ENCODE peak calls at places on chromosome 15, in four cellular contexts. One of them, this sample, is unnamed.
A peak's percentile ranks its signal among the peaks of the same experiment; 100 is the strongest.

GRCh38 chr15:61994216-61994615 is 66.0 kb downstream of the VPS13C start:
- DNase-seq in PC-9: no peak
- DNase-seq in A673: no peak
- DNase-seq in fibroblast of lung: peak; percentile 11
- DNase-seq in this sample: peak; percentile 92

GRCh38 chr15:69154026-69154425 is 6.4 kb upstream of the GLCE start:
- DNase-seq in A673: no peak
- DNase-seq in PC-9: no peak
- DNase-seq in fibroblast of lung: peak; percentile 21
- DNase-seq in this sample: no peak

GRCh38 chr15:80645494-80646065 is 49.5 kb upstream of the ABHD17C start:
- DNase-seq in A673: no peak
- DNase-seq in PC-9: no peak
- DNase-seq in fibroblast of lung: no peak
- DNase-seq in this sample: peak; percentile 57

GRCh38 chr15:71752604-71753289 is 57.6 kb upstream of the NR2E3 start:
- DNase-seq in PC-9: peak; percentile 57
- DNase-seq in fibroblast of lung: peak; percentile 97
- DNase-seq in A673: peak; percentile 82
- DNase-seq in this sample: peak; percentile 93

GRCh38 chr15:49370782-49371181 is 52.3 kb upstream of the FGF7 start:
- DNase-seq in A673: no peak
- DNase-seq in fibroblast of lung: peak; percentile 72
- DNase-seq in PC-9: no peak
- DNase-seq in this sample: peak; percentile 39

GRCh38 chr15:63232400-63232799 is 43.0 kb downstream of the RAB8B start:
- DNase-seq in A673: peak; percentile 58
- DNase-seq in fibroblast of lung: no peak
- DNase-seq in PC-9: no peak
- DNase-seq in this sample: peak; percentile 34

GRCh38 chr15:56410712-56411111 is 45.5 kb downstream of the TEX9 start:
- DNase-seq in PC-9: no peak
- DNase-seq in A673: no peak
- DNase-seq in fibroblast of lung: no peak
- DNase-seq in this sample: no peak

GRCh38 chr15:95561463-95561862 is 769.0 kb upstream of the NR2F2 start:
- DNase-seq in A673: no peak
- DNase-seq in PC-9: no peak
- DNase-seq in fibroblast of lung: peak; percentile 50
- DNase-seq in this sample: no peak

GRCh38 chr15:61839541-61839940 is 220.7 kb downstream of the VPS13C start:
- DNase-seq in PC-9: no peak
- DNase-seq in A673: no peak
- DNase-seq in fibroblast of lung: peak; percentile 31
- DNase-seq in this sample: no peak

GRCh38 chr15:73845507-73845906 is 27.9 kb upstream of the TBC1D21 start:
- DNase-seq in fibroblast of lung: no peak
- DNase-seq in PC-9: no peak
- DNase-seq in A673: no peak
- DNase-seq in this sample: no peak

GRCh38 chr15:34366271-34367043 is 539 bp downstream of the LPCAT4 start:
- DNase-seq in A673: peak; percentile 66
- DNase-seq in PC-9: peak; percentile 78
- DNase-seq in fibroblast of lung: peak; percentile 48
- DNase-seq in this sample: peak; percentile 63

GRCh38 chr15:77633134-77633912 is 611 bp upstream of the LINGO1 start:
- DNase-seq in A673: peak; percentile 87
- DNase-seq in PC-9: peak; percentile 90
- DNase-seq in fibroblast of lung: peak; percentile 71
- DNase-seq in this sample: peak; percentile 93
- TF ChIP-seq EZH2 in A673: no peak
- TF ChIP-seq EZH2 in PC-9: peak; percentile 73
- TF ChIP-seq EZH2 in fibroblast of lung: peak; percentile 100
- TF ChIP-seq EZH2 in this sample: peak; percentile 84

GRCh38 chr15:89749951-89750559 is 994 bp downstream of the MESP1 start:
- DNase-seq in A673: peak; percentile 17
- DNase-seq in fibroblast of lung: no peak
- DNase-seq in PC-9: no peak
- DNase-seq in this sample: no peak
- TF ChIP-seq EZH2 in A673: no peak
- TF ChIP-seq EZH2 in fibroblast of lung: peak; percentile 50
- TF ChIP-seq EZH2 in PC-9: no peak
- TF ChIP-seq EZH2 in this sample: no peak

GRCh38 chr15:84082739-84083138 is 152.8 kb upstream of the GOLGA6L4 start:
- DNase-seq in PC-9: no peak
- DNase-seq in fibroblast of lung: no peak
- DNase-seq in A673: peak; percentile 71
- DNase-seq in this sample: no peak

GRCh38 chr15:84081391-84082168 is 154.0 kb upstream of the GOLGA6L4 start:
- DNase-seq in PC-9: no peak
- DNase-seq in A673: no peak
- DNase-seq in fibroblast of lung: no peak
- DNase-seq in this sample: no peak

GRCh38 chr15:84079885-84080777 is 155.4 kb upstream of the GOLGA6L4 start:
- DNase-seq in A673: no peak
- DNase-seq in PC-9: no peak
- DNase-seq in fibroblast of lung: peak; percentile 17
- DNase-seq in this sample: peak; percentile 28
- TF ChIP-seq EZH2 in A673: peak; percentile 42
- TF ChIP-seq EZH2 in PC-9: no peak
- TF ChIP-seq EZH2 in fibroblast of lung: peak; percentile 37
- TF ChIP-seq EZH2 in this sample: no peak

GRCh38 chr15:41251411-41251810 is 20.3 kb downstream of the CHP1 start:
- DNase-seq in A673: no peak
- DNase-seq in PC-9: no peak
- DNase-seq in fibroblast of lung: no peak
- DNase-seq in this sample: no peak
- TF ChIP-seq EZH2 in A673: no peak
- TF ChIP-seq EZH2 in PC-9: no peak
- TF ChIP-seq EZH2 in fibroblast of lung: no peak
- TF ChIP-seq EZH2 in this sample: no peak

GRCh38 chr15:99099661-99100060 is 5.2 kb upstream of the SYNM start:
- DNase-seq in PC-9: no peak
- DNase-seq in A673: no peak
- DNase-seq in fibroblast of lung: no peak
- DNase-seq in this sample: no peak

GRCh38 chr15:99098991-99099390 is 5.9 kb upstream of the SYNM start:
- DNase-seq in fibroblast of lung: no peak
- DNase-seq in PC-9: no peak
- DNase-seq in A673: no peak
- DNase-seq in this sample: no peak

GRCh38 chr15:99102332-99103235 is 2.3 kb upstream of the SYNM start:
- DNase-seq in PC-9: no peak
- DNase-seq in A673: no peak
- DNase-seq in fibroblast of lung: no peak
- DNase-seq in this sample: no peak

GRCh38 chr15:99101501-99101900 is 3.4 kb upstream of the SYNM start:
- DNase-seq in A673: no peak
- DNase-seq in fibroblast of lung: no peak
- DNase-seq in PC-9: no peak
- DNase-seq in this sample: peak; percentile 17

DNA sequence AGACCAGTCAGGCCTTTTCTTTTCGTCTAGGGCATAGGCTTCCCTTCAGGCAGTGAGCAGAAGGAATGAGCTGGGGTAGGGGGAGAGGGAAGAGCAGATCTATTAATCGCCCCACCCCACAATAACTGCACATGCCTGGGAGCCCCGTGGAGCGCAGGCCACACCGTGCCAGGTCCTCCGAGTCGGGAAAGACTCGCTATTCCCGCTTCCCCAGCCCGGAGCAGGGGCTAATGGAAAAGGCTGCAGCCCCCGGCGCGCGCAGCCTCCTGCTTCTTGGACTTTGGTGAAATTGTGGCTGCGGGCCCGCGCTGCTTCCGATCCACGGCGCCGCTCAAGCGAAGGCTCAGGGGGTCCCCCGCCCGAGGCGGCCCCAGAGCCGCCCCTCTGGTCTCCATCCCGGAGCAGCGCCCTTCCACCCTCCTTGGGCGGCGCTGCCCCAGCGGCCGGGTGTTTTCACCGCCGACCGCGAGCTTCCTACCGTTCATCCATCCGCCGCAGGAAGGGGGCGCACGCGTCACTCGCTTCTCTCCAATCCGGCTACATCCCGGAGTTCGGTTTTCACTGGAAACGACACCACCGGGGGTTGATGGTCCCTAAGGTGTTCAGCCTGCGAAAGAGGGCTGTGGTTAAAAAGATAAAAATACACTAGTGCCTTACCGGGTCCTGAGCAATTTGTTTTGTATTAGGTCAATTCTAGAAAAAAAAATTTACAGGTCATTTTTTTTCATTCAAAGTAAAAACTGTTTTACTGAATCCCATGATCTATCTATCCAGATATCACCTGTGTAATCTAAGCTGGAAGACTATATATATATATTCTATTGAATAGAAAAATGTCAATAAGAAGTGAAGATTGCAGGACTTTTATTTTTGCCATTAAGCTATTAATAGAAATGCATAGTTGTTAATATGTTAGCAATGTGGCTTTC is 4.4 kb upstream of the SYNM start:
- DNase-seq in A673: peak; percentile 80
- DNase-seq in fibroblast of lung: peak; percentile 69
- DNase-seq in PC-9: peak; percentile 72
- DNase-seq in this sample: peak; percentile 87
- TF ChIP-seq EZH2 in A673: no peak
- TF ChIP-seq EZH2 in fibroblast of lung: no peak
- TF ChIP-seq EZH2 in PC-9: no peak
- TF ChIP-seq EZH2 in this sample: no peak

GRCh38 chr15:30041868-30042267 is 40.9 kb upstream of the GOLGA8J start:
- DNase-seq in fibroblast of lung: no peak
- DNase-seq in PC-9: no peak
- DNase-seq in A673: no peak
- DNase-seq in this sample: no peak

GRCh38 chr15:30044377-30044776 is 38.4 kb upstream of the GOLGA8J start:
- DNase-seq in A673: no peak
- DNase-seq in fibroblast of lung: no peak
- DNase-seq in PC-9: no peak
- DNase-seq in this sample: no peak

GRCh38 chr15:30038667-30039523 is 43.9 kb upstream of the GOLGA8J start:
- DNase-seq in PC-9: no peak
- DNase-seq in fibroblast of lung: no peak
- DNase-seq in A673: peak; percentile 38
- DNase-seq in this sample: no peak

GRCh38 chr15:30043211-30043655 is 39.5 kb upstream of the GOLGA8J start:
- DNase-seq in PC-9: no peak
- DNase-seq in fibroblast of lung: peak; percentile 59
- DNase-seq in A673: no peak
- DNase-seq in this sample: peak; percentile 43

GRCh38 chr15:30042556-30042955 is 40.2 kb upstream of the GOLGA8J start:
- DNase-seq in fibroblast of lung: peak; percentile 17
- DNase-seq in A673: no peak
- DNase-seq in PC-9: no peak
- DNase-seq in this sample: no peak
- TF ChIP-seq EZH2 in fibroblast of lung: no peak
- TF ChIP-seq EZH2 in A673: no peak
- TF ChIP-seq EZH2 in PC-9: no peak
- TF ChIP-seq EZH2 in this sample: no peak

GRCh38 chr15:27219636-27220035 is 248.7 kb downstream of the GABRG3 start:
- DNase-seq in fibroblast of lung: no peak
- DNase-seq in A673: no peak
- DNase-seq in PC-9: no peak
- DNase-seq in this sample: no peak

GRCh38 chr15:27223166-27223565 is 252.2 kb downstream of the GABRG3 start:
- DNase-seq in A673: no peak
- DNase-seq in PC-9: no peak
- DNase-seq in fibroblast of lung: peak; percentile 3
- DNase-seq in this sample: no peak

GRCh38 chr15:27222479-27222878 is 251.5 kb downstream of the GABRG3 start:
- DNase-seq in fibroblast of lung: peak; percentile 54
- DNase-seq in A673: no peak
- DNase-seq in PC-9: no peak
- DNase-seq in this sample: peak; percentile 83

DNA sequence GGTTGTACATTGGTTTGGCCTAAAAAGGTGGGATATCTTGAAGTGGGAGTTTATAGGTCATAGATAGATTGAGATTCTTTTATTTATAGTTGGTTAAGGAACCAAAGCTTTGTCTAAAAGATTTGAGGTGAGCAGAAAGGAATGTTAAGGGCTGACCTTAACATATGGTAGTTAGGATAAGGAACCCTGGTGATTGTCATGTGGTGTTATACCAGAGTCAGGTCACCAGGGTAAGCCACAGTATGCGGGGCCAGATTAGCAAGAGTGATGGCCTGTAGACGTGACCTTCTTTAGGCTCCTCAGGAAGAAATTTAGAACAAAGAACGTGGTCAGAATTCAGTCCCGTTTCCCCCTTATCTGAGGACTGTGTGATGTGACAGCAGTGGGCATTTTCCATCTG is 249.2 kb downstream of the GABRG3 start:
- DNase-seq in PC-9: no peak
- DNase-seq in A673: no peak
- DNase-seq in fibroblast of lung: no peak
- DNase-seq in this sample: no peak
- TF ChIP-seq EZH2 in PC-9: no peak
- TF ChIP-seq EZH2 in A673: no peak
- TF ChIP-seq EZH2 in fibroblast of lung: no peak
- TF ChIP-seq EZH2 in this sample: no peak

GRCh38 chr15:75347222-75348033 is 589 bp downstream of the NEIL1 start:
- DNase-seq in PC-9: peak; percentile 58
- DNase-seq in fibroblast of lung: peak; percentile 34
- DNase-seq in A673: peak; percentile 45
- DNase-seq in this sample: peak; percentile 60
- TF ChIP-seq EZH2 in PC-9: no peak
- TF ChIP-seq EZH2 in fibroblast of lung: no peak
- TF ChIP-seq EZH2 in A673: no peak
- TF ChIP-seq EZH2 in this sample: no peak

This sample was measured in GM23248.